ENCODE peak calls at places on chromosome 7, in eight cellular contexts. One of them, this sample, is unnamed.

GRCh38 chr7:116951366-116952292 is 1.7 kb upstream of the ST7 start:
- DNase-seq in left ventricle myocardium inferior: no peak
- DNase-seq in heart left ventricle: no peak
- DNase-seq in right lobe of liver: no peak
- DNase-seq in fibroblast of the aortic adventitia: no peak
- DNase-seq in lower lobe of right lung: no peak
- DNase-seq in tibial artery: no peak
- DNase-seq in mammary epithelial cell: no peak
- DNase-seq in this sample: no peak

GRCh38 chr7:116354171-116354545 is 143.8 kb downstream of the TES start:
- DNase-seq in left ventricle myocardium inferior: peak
- DNase-seq in heart left ventricle: peak
- DNase-seq in right lobe of liver: no peak
- DNase-seq in fibroblast of the aortic adventitia: peak
- DNase-seq in lower lobe of right lung: no peak
- DNase-seq in tibial artery: peak
- DNase-seq in mammary epithelial cell: no peak
- DNase-seq in this sample: no peak

GRCh38 chr7:105577251-105577650 is 4.0 kb downstream of the EFCAB10 start:
- DNase-seq in left ventricle myocardium inferior: no peak
- DNase-seq in heart left ventricle: no peak
- DNase-seq in right lobe of liver: no peak
- DNase-seq in fibroblast of the aortic adventitia: no peak
- DNase-seq in lower lobe of right lung: no peak
- DNase-seq in tibial artery: no peak
- DNase-seq in mammary epithelial cell: no peak
- DNase-seq in this sample: no peak

GRCh38 chr7:133703547-133703946 is 423.6 kb upstream of the LRGUK start:
- DNase-seq in left ventricle myocardium inferior: no peak
- DNase-seq in heart left ventricle: no peak
- DNase-seq in right lobe of liver: no peak
- DNase-seq in fibroblast of the aortic adventitia: peak
- DNase-seq in lower lobe of right lung: no peak
- DNase-seq in tibial artery: no peak
- DNase-seq in mammary epithelial cell: peak
- DNase-seq in this sample: peak

GRCh38 chr7:70319057-70319456 is 720.8 kb downstream of the AUTS2 start:
- DNase-seq in left ventricle myocardium inferior: no peak
- DNase-seq in heart left ventricle: no peak
- DNase-seq in right lobe of liver: no peak
- DNase-seq in fibroblast of the aortic adventitia: no peak
- DNase-seq in lower lobe of right lung: no peak
- DNase-seq in tibial artery: no peak
- DNase-seq in mammary epithelial cell: no peak
- DNase-seq in this sample: no peak

GRCh38 chr7:50307368-50308012 is 3.0 kb downstream of the IKZF1 start:
- DNase-seq in left ventricle myocardium inferior: no peak
- DNase-seq in heart left ventricle: no peak
- DNase-seq in right lobe of liver: no peak
- DNase-seq in fibroblast of the aortic adventitia: no peak
- DNase-seq in lower lobe of right lung: no peak
- DNase-seq in tibial artery: no peak
- DNase-seq in mammary epithelial cell: no peak
- DNase-seq in this sample: no peak

GRCh38 chr7:144908324-144908723 is 72.5 kb upstream of the TPK1 start:
- DNase-seq in left ventricle myocardium inferior: no peak
- DNase-seq in heart left ventricle: no peak
- DNase-seq in right lobe of liver: no peak
- DNase-seq in fibroblast of the aortic adventitia: no peak
- DNase-seq in lower lobe of right lung: no peak
- DNase-seq in tibial artery: no peak
- DNase-seq in mammary epithelial cell: no peak
- DNase-seq in this sample: no peak

GRCh38 chr7:37853468-37853867 is 5.1 kb downstream of the NME8 start:
- DNase-seq in left ventricle myocardium inferior: no peak
- DNase-seq in heart left ventricle: no peak
- DNase-seq in right lobe of liver: no peak
- DNase-seq in fibroblast of the aortic adventitia: no peak
- DNase-seq in lower lobe of right lung: no peak
- DNase-seq in tibial artery: no peak
- DNase-seq in mammary epithelial cell: no peak
- DNase-seq in this sample: no peak

GRCh38 chr7:25454562-25455031 is 226.3 kb upstream of the NPVF start:
- DNase-seq in left ventricle myocardium inferior: peak
- DNase-seq in heart left ventricle: peak
- DNase-seq in right lobe of liver: no peak
- DNase-seq in fibroblast of the aortic adventitia: no peak
- DNase-seq in lower lobe of right lung: no peak
- DNase-seq in tibial artery: peak
- DNase-seq in mammary epithelial cell: no peak
- DNase-seq in this sample: no peak

GRCh38 chr7:90599038-90599437 is 2.9 kb downstream of the CDK14 start:
- DNase-seq in left ventricle myocardium inferior: no peak
- DNase-seq in heart left ventricle: no peak
- DNase-seq in right lobe of liver: no peak
- DNase-seq in fibroblast of the aortic adventitia: peak
- DNase-seq in lower lobe of right lung: no peak
- DNase-seq in tibial artery: no peak
- DNase-seq in mammary epithelial cell: no peak
- DNase-seq in this sample: no peak
- H3K4me3 ChIP-seq in left ventricle myocardium inferior: no peak
- H3K4me3 ChIP-seq in heart left ventricle: no peak
- H3K4me3 ChIP-seq in right lobe of liver: no peak
- H3K4me3 ChIP-seq in fibroblast of the aortic adventitia: no peak
- H3K4me3 ChIP-seq in lower lobe of right lung: no peak
- H3K4me3 ChIP-seq in tibial artery: no peak
- H3K4me3 ChIP-seq in mammary epithelial cell: no peak
- H3K4me3 ChIP-seq in this sample: no peak

GRCh38 chr7:3162286-3162685 is 118.6 kb upstream of the CARD11 start:
- DNase-seq in left ventricle myocardium inferior: no peak
- DNase-seq in heart left ventricle: no peak
- DNase-seq in right lobe of liver: no peak
- DNase-seq in fibroblast of the aortic adventitia: peak
- DNase-seq in lower lobe of right lung: no peak
- DNase-seq in tibial artery: no peak
- DNase-seq in mammary epithelial cell: no peak
- DNase-seq in this sample: no peak
- TF ChIP-seq CTCF in left ventricle myocardium inferior: peak
- TF ChIP-seq CTCF in heart left ventricle: peak
- TF ChIP-seq CTCF in right lobe of liver: no peak
- TF ChIP-seq CTCF in fibroblast of the aortic adventitia: peak
- TF ChIP-seq CTCF in lower lobe of right lung: no peak
- TF ChIP-seq CTCF in tibial artery: peak
- TF ChIP-seq CTCF in mammary epithelial cell: no peak
- TF ChIP-seq CTCF in this sample: no peak

GRCh38 chr7:30679664-30680063 is 2.6 kb downstream of the CRHR2 start:
- DNase-seq in left ventricle myocardium inferior: no peak
- DNase-seq in heart left ventricle: no peak
- DNase-seq in right lobe of liver: no peak
- DNase-seq in fibroblast of the aortic adventitia: no peak
- DNase-seq in lower lobe of right lung: no peak
- DNase-seq in tibial artery: no peak
- DNase-seq in mammary epithelial cell: no peak
- DNase-seq in this sample: no peak

GRCh38 chr7:30674420-30674819 is 7.8 kb downstream of the CRHR2 start:
- DNase-seq in left ventricle myocardium inferior: no peak
- DNase-seq in heart left ventricle: no peak
- DNase-seq in right lobe of liver: no peak
- DNase-seq in fibroblast of the aortic adventitia: no peak
- DNase-seq in lower lobe of right lung: no peak
- DNase-seq in tibial artery: no peak
- DNase-seq in mammary epithelial cell: no peak
- DNase-seq in this sample: no peak

GRCh38 chr7:30678805-30679204 is 3.5 kb downstream of the CRHR2 start:
- DNase-seq in left ventricle myocardium inferior: no peak
- DNase-seq in heart left ventricle: no peak
- DNase-seq in right lobe of liver: no peak
- DNase-seq in fibroblast of the aortic adventitia: no peak
- DNase-seq in lower lobe of right lung: no peak
- DNase-seq in tibial artery: no peak
- DNase-seq in mammary epithelial cell: no peak
- DNase-seq in this sample: no peak

GRCh38 chr7:30674876-30675275 is 7.4 kb downstream of the CRHR2 start:
- DNase-seq in left ventricle myocardium inferior: no peak
- DNase-seq in heart left ventricle: no peak
- DNase-seq in right lobe of liver: no peak
- DNase-seq in fibroblast of the aortic adventitia: no peak
- DNase-seq in lower lobe of right lung: no peak
- DNase-seq in tibial artery: no peak
- DNase-seq in mammary epithelial cell: no peak
- DNase-seq in this sample: no peak
- H3K4me3 ChIP-seq in left ventricle myocardium inferior: no peak
- H3K4me3 ChIP-seq in heart left ventricle: no peak
- H3K4me3 ChIP-seq in right lobe of liver: no peak
- H3K4me3 ChIP-seq in fibroblast of the aortic adventitia: no peak
- H3K4me3 ChIP-seq in lower lobe of right lung: no peak
- H3K4me3 ChIP-seq in tibial artery: no peak
- H3K4me3 ChIP-seq in mammary epithelial cell: no peak
- H3K4me3 ChIP-seq in this sample: no peak

GRCh38 chr7:1569833-1570632 is at the start of gene PSMG3:
- DNase-seq in left ventricle myocardium inferior: peak
- DNase-seq in heart left ventricle: peak
- DNase-seq in right lobe of liver: peak
- DNase-seq in fibroblast of the aortic adventitia: peak
- DNase-seq in lower lobe of right lung: peak
- DNase-seq in tibial artery: peak
- DNase-seq in mammary epithelial cell: peak
- DNase-seq in this sample: no peak
- TF ChIP-seq CTCF in left ventricle myocardium inferior: peak
- TF ChIP-seq CTCF in heart left ventricle: no peak
- TF ChIP-seq CTCF in right lobe of liver: peak
- TF ChIP-seq CTCF in fibroblast of the aortic adventitia: peak
- TF ChIP-seq CTCF in lower lobe of right lung: peak
- TF ChIP-seq CTCF in tibial artery: peak
- TF ChIP-seq CTCF in mammary epithelial cell: peak
- TF ChIP-seq CTCF in this sample: peak

GRCh38 chr7:91240546-91240945 is 23.7 kb upstream of the FZD1 start:
- DNase-seq in left ventricle myocardium inferior: no peak
- DNase-seq in heart left ventricle: no peak
- DNase-seq in right lobe of liver: no peak
- DNase-seq in fibroblast of the aortic adventitia: peak
- DNase-seq in lower lobe of right lung: no peak
- DNase-seq in tibial artery: no peak
- DNase-seq in mammary epithelial cell: no peak
- DNase-seq in this sample: no peak

GRCh38 chr7:91239772-91240171 is 24.5 kb upstream of the FZD1 start:
- DNase-seq in left ventricle myocardium inferior: no peak
- DNase-seq in heart left ventricle: no peak
- DNase-seq in right lobe of liver: no peak
- DNase-seq in fibroblast of the aortic adventitia: no peak
- DNase-seq in lower lobe of right lung: no peak
- DNase-seq in tibial artery: no peak
- DNase-seq in mammary epithelial cell: no peak
- DNase-seq in this sample: no peak

GRCh38 chr7:91242097-91242846 is 22.0 kb upstream of the FZD1 start:
- DNase-seq in left ventricle myocardium inferior: no peak
- DNase-seq in heart left ventricle: no peak
- DNase-seq in right lobe of liver: no peak
- DNase-seq in fibroblast of the aortic adventitia: peak
- DNase-seq in lower lobe of right lung: no peak
- DNase-seq in tibial artery: no peak
- DNase-seq in mammary epithelial cell: no peak
- DNase-seq in this sample: no peak

GRCh38 chr7:91235211-91235832 is 28.9 kb upstream of the FZD1 start:
- DNase-seq in left ventricle myocardium inferior: no peak
- DNase-seq in heart left ventricle: no peak
- DNase-seq in right lobe of liver: no peak
- DNase-seq in fibroblast of the aortic adventitia: no peak
- DNase-seq in lower lobe of right lung: peak
- DNase-seq in tibial artery: no peak
- DNase-seq in mammary epithelial cell: no peak
- DNase-seq in this sample: no peak

DNA sequence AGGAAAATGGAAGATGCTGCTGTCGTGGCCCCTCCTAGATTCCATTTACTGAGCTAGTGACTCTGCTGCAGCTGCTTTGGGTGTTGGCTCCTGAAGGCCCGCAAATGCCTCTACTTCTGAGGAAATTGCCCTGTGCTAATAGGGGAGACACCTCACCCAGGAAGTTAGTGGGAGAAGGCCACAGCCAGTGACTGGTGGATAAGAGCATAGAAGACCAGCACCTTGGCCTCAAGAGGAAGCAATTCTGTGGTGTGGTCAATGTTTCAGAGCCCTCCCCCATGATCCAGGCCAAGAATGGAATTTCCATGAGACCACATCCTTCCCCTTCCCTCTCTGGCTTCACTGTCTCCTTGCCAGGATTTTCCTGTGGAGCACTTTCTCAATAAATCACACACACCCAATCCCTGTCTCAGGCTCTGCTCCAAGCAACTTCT is 25.0 kb upstream of the FZD1 start:
- DNase-seq in left ventricle myocardium inferior: no peak
- DNase-seq in heart left ventricle: no peak
- DNase-seq in right lobe of liver: no peak
- DNase-seq in fibroblast of the aortic adventitia: peak
- DNase-seq in lower lobe of right lung: no peak
- DNase-seq in tibial artery: no peak
- DNase-seq in mammary epithelial cell: peak
- DNase-seq in this sample: no peak
- H3K4me3 ChIP-seq in left ventricle myocardium inferior: no peak
- H3K4me3 ChIP-seq in heart left ventricle: no peak
- H3K4me3 ChIP-seq in right lobe of liver: no peak
- H3K4me3 ChIP-seq in fibroblast of the aortic adventitia: no peak
- H3K4me3 ChIP-seq in lower lobe of right lung: no peak
- H3K4me3 ChIP-seq in tibial artery: no peak
- H3K4me3 ChIP-seq in mammary epithelial cell: no peak
- H3K4me3 ChIP-seq in this sample: no peak